ENCODE peak calls at places on chromosome 18, in eight cellular contexts. Y is K562, B is astrocyte, H is ovary, O is SK-N-SH, L is suprapubic skin, U is HepG2, V is left ventricle myocardium inferior. K is an unnamed sample. For H3K36me3 and H3K27me3, the result is how much of the 10 kb centered on the place peaks cover.

GRCh38 chr18:6737833-6738232 is 8.3 kb downstream of the ARHGAP28 start:
- DNase-seq in Y (no peak), B (no peak), H (no peak), O (no peak), L (no peak), U (no peak), V (no peak), K (no peak)

GRCh38 chr18:58230438-58231179 is 186.6 kb downstream of the NEDD4L start:
- DNase-seq in Y (no peak), B (no peak), H (no peak), O (no peak), L (no peak), U (no peak), V (no peak), K (no peak)

GRCh38 chr18:3511980-3512379 is 62.0 kb downstream of the TGIF1 start:
- DNase-seq in Y (peak), B (peak), H (no peak), O (peak), L (no peak), U (no peak), V (no peak), K (no peak)

GRCh38 chr18:75010725-75011124 is 198.2 kb downstream of the PTGR3 start:
- DNase-seq in Y (no peak), B (no peak), H (no peak), O (no peak), L (no peak), U (no peak), V (no peak), K (no peak)

GRCh38 chr18:13568443-13569392 is 157.6 kb downstream of the FAM210A start:
- DNase-seq in Y (no peak), B (no peak), H (no peak), O (no peak), L (no peak), U (peak), V (no peak), K (no peak)

GRCh38 chr18:79496978-79497637 is 101.4 kb downstream of the NFATC1 start:
- DNase-seq in Y (no peak), B (peak), H (no peak), O (no peak), L (peak), U (no peak), V (peak), K (no peak)

GRCh38 chr18:66873899-66874298 is 270.0 kb upstream of the CDH19 start:
- DNase-seq in Y (no peak), B (no peak), H (no peak), O (no peak), L (no peak), U (peak), V (no peak), K (no peak)

GRCh38 chr18:65769653-65770052 is 18.8 kb downstream of the CDH7 start:
- DNase-seq in Y (no peak), B (no peak), H (no peak), O (no peak), L (no peak), U (no peak), V (no peak), K (no peak)

GRCh38 chr18:57771183-57771582 is 31.9 kb downstream of the ATP8B1 start:
- DNase-seq in Y (no peak), B (no peak), H (no peak), O (no peak), L (no peak), U (no peak), V (no peak), K (no peak)

GRCh38 chr18:32037616-32038015 is 19.0 kb downstream of the RNF125 start:
- DNase-seq in Y (no peak), B (no peak), H (no peak), O (no peak), L (no peak), U (no peak), V (no peak), K (no peak)

GRCh38 chr18:7329036-7329435 is 98.1 kb downstream of the LRRC30 start:
- DNase-seq in Y (no peak), B (no peak), H (no peak), O (no peak), L (no peak), U (no peak), V (no peak), K (no peak)

GRCh38 chr18:69951182-69951581 is 3.5 kb upstream of the CD226 start:
- DNase-seq in Y (no peak), B (peak), H (no peak), O (no peak), L (no peak), U (peak), V (no peak), K (no peak)

GRCh38 chr18:8045160-8045885 is 478.2 kb downstream of the PTPRM start:
- DNase-seq in Y (no peak), B (peak), H (no peak), O (no peak), L (no peak), U (no peak), V (no peak), K (no peak)

GRCh38 chr18:51030537-51031258 is 685 bp downstream of the SMAD4 start:
- DNase-seq in Y (peak), B (no peak), H (peak), O (peak), L (peak), U (peak), V (peak), K (peak)

GRCh38 chr18:7598167-7599062 is 31.3 kb downstream of the PTPRM start:
- DNase-seq in Y (no peak), B (peak), H (peak), O (no peak), L (no peak), U (no peak), V (no peak), K (no peak)

GRCh38 chr18:51399491-51400122 is 202.1 kb upstream of the MEX3C start:
- DNase-seq in Y (no peak), B (no peak), H (no peak), O (no peak), L (no peak), U (no peak), V (no peak), K (no peak)

GRCh38 chr18:39199231-39199855 is 1633.7 kb upstream of the CELF4 start:
- DNase-seq in Y (no peak), B (peak), H (no peak), O (no peak), L (no peak), U (no peak), V (no peak), K (no peak)

GRCh38 chr18:48990497-48991298 is 39.9 kb upstream of the SMAD7 start:
- DNase-seq in Y (no peak), B (peak), H (no peak), O (no peak), L (no peak), U (peak), V (no peak), K (no peak)

GRCh38 chr18:47990981-47991380 is 60.5 kb upstream of the SMAD2 start:
- DNase-seq in Y (no peak), B (no peak), H (no peak), O (no peak), L (no peak), U (no peak), V (no peak), K (no peak)

GRCh38 chr18:70181015-70181414 is 24.5 kb downstream of the RTTN start:
- DNase-seq in Y (no peak), B (peak), H (no peak), O (no peak), L (no peak), U (peak), V (no peak), K (no peak)

GRCh38 chr18:12606592-12607315 is 51.2 kb downstream of the SPIRE1 start:
- DNase-seq in Y (no peak), B (peak), H (no peak), O (no peak), L (no peak), U (peak), V (no peak), K (no peak)

GRCh38 chr18:76490701-76491171 is 4.3 kb downstream of the ZNF516 start:
- DNase-seq in Y (no peak), B (peak), H (peak), O (peak), L (peak), U (no peak), V (no peak), K (peak)

GRCh38 chr18:34492652-34493051 is 217.4 kb upstream of the DTNA start:
- DNase-seq in Y (no peak), B (no peak), H (no peak), O (peak), L (no peak), U (peak), V (no peak), K (no peak)

GRCh38 chr18:78739843-78740677 is 239.6 kb upstream of the SALL3 start:
- DNase-seq in Y (no peak), B (no peak), H (no peak), O (no peak), L (no peak), U (no peak), V (no peak), K (no peak)

GRCh38 chr18:62524443-62525200 is 1.8 kb downstream of the ZCCHC2 start:
- DNase-seq in Y (peak), B (peak), H (peak), O (peak), L (peak), U (no peak), V (peak), K (peak)

GRCh38 chr18:8910843-8911242 is 191.7 kb upstream of the NDUFV2 start:
- DNase-seq in Y (no peak), B (no peak), H (no peak), O (no peak), L (no peak), U (no peak), V (no peak), K (no peak)

GRCh38 chr18:70128271-70128670 is 77.2 kb downstream of the RTTN start:
- DNase-seq in Y (no peak), B (no peak), H (no peak), O (no peak), L (no peak), U (peak), V (no peak), K (no peak)

DNA sequence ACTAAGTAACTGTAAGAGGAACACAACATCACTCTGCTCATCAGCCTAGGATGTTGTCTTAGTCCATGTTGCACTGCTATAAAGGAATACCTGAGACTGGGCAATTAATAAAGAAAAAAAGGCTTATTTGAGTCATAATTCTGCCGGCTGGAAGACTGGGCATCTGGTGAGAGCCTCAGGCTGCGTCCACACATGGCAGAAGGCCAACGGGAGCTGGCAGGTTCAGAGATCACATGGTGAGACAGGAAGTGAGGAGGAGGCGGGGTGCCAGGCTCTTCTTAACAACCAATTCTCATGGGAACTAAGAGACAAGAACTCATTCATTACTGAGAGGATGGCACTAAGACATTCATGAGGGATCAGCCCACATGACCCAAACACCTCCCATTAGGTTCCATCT is 46.8 kb downstream of the EPG5 start:
- DNase-seq in Y (no peak), B (peak), H (peak), O (peak), L (peak), U (no peak), V (peak), K (peak)
- H3K36me3 ChIP-seq in Y (half or more), B (half or more), H (under half), O (half or more), L (half or more), U (half or more), V (half or more), K (under half)

GRCh38 chr18:22172594-22173049 is 3.2 kb downstream of the GATA6 start:
- DNase-seq in Y (no peak), B (no peak), H (no peak), O (no peak), L (no peak), U (no peak), V (no peak), K (no peak)

GRCh38 chr18:22174341-22175148 is 5.2 kb downstream of the GATA6 start:
- DNase-seq in Y (no peak), B (no peak), H (no peak), O (no peak), L (no peak), U (no peak), V (no peak), K (no peak)

GRCh38 chr18:22171839-22172582 is 2.6 kb downstream of the GATA6 start:
- DNase-seq in Y (no peak), B (no peak), H (no peak), O (no peak), L (no peak), U (no peak), V (no peak), K (no peak)

GRCh38 chr18:22173928-22174301 is 4.5 kb downstream of the GATA6 start:
- DNase-seq in Y (no peak), B (no peak), H (no peak), O (no peak), L (no peak), U (no peak), V (no peak), K (no peak)

DNA sequence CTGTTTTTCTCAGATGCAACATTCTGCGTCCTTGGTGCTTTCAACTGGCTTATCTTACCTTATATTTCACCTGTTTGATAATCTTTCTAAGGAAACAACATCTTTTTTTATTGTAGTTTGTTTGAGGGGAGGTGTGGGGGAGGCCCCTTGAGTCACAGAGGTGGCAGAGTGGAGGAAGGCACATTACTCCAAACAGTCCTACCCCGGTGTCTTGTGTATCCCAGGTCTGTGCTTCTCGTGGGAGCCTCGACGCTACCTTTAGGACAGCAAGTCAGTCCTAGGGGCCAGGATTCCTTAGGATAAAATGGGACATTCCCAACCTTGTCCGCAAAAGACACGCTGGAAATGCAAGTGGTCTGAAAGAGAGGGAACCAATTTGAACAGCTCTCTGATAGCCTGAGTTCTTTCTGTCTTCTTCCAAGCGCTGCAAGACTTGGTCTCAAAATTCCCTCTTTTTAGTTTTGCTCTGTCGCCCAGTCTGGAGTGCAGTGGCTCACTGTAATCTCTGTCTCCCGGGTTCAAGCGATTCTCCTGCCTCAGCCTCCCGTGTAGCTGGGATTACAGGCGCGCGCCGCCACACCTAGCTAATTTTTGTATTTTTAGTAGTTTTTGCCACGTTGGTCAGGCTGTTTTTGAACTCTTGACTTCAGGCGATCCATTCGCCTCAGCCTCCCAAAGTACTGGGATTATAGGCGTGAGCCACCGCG is 4.0 kb downstream of the GATA6 start:
- DNase-seq in Y (no peak), B (no peak), H (no peak), O (no peak), L (no peak), U (no peak), V (no peak), K (no peak)
- H3K27me3 ChIP-seq in Y (under half), B (under half), H (under half), O (half or more), L (half or more), U (under half), V (under half), K (under half)

DNA sequence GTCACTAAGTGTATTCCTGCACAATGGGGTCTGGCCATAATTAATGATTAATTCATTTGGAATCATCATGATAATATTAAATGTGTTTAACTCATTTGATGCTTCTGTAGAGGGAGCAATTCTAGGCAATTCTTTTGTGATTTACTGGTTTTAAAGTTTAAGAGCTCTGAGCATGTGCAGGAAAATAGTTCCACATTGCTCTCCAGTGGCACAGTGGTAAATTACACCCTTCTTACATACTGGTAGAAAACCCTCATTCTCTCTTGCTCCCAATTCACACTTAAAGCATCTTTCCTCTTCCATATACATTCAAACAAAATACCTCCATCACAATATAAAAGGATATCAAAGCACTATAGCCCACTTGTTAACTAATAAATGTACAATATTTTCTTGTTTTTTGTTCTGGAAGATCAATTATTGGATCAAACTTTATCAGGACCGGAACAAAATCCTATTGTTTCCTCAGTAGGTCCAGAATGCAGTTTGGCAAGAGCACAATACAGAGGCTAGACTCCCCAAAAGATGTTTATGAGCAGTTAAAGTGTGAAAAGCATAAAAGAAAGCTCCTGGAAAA is 844.3 kb downstream of the MBD2 start:
- DNase-seq in Y (peak), B (peak), H (no peak), O (peak), L (no peak), U (peak), V (no peak), K (no peak)
- TF ChIP-seq CTCF in Y (no peak), B (peak), H (no peak), O (peak), L (no peak), U (peak), V (peak), K (no peak)

GRCh38 chr18:25563816-25564370 is 211.9 kb upstream of the ZNF521 start:
- DNase-seq in Y (no peak), B (no peak), H (no peak), O (no peak), L (no peak), U (no peak), V (no peak), K (no peak)

GRCh38 chr18:25561923-25562322 is 210.0 kb upstream of the ZNF521 start:
- DNase-seq in Y (peak), B (peak), H (no peak), O (peak), L (no peak), U (peak), V (no peak), K (no peak)

GRCh38 chr18:25560369-25560768 is 208.4 kb upstream of the ZNF521 start:
- DNase-seq in Y (no peak), B (no peak), H (no peak), O (no peak), L (no peak), U (no peak), V (peak), K (no peak)

GRCh38 chr18:25568926-25569325 is 217.0 kb upstream of the ZNF521 start:
- DNase-seq in Y (no peak), B (no peak), H (no peak), O (no peak), L (no peak), U (no peak), V (no peak), K (no peak)

GRCh38 chr18:25563346-25563745 is 211.4 kb upstream of the ZNF521 start:
- DNase-seq in Y (no peak), B (no peak), H (no peak), O (no peak), L (no peak), U (no peak), V (no peak), K (no peak)
- H3K36me3 ChIP-seq in Y (under half), B (under half), H (under half), O (under half), L (under half), U (under half), V (under half), K (under half)

GRCh38 chr18:35750929-35751328 is 169.4 kb downstream of the GALNT1 start:
- DNase-seq in Y (no peak), B (no peak), H (no peak), O (no peak), L (no peak), U (no peak), V (no peak), K (no peak)

GRCh38 chr18:35755369-35755768 is 173.8 kb downstream of the GALNT1 start:
- DNase-seq in Y (no peak), B (no peak), H (no peak), O (no peak), L (no peak), U (no peak), V (no peak), K (no peak)

GRCh38 chr18:35756506-35757117 is 175.1 kb downstream of the GALNT1 start:
- DNase-seq in Y (peak), B (peak), H (no peak), O (peak), L (no peak), U (peak), V (no peak), K (peak)

GRCh38 chr18:35754464-35754863 is 172.9 kb downstream of the GALNT1 start:
- DNase-seq in Y (no peak), B (no peak), H (no peak), O (no peak), L (no peak), U (no peak), V (no peak), K (no peak)

DNA sequence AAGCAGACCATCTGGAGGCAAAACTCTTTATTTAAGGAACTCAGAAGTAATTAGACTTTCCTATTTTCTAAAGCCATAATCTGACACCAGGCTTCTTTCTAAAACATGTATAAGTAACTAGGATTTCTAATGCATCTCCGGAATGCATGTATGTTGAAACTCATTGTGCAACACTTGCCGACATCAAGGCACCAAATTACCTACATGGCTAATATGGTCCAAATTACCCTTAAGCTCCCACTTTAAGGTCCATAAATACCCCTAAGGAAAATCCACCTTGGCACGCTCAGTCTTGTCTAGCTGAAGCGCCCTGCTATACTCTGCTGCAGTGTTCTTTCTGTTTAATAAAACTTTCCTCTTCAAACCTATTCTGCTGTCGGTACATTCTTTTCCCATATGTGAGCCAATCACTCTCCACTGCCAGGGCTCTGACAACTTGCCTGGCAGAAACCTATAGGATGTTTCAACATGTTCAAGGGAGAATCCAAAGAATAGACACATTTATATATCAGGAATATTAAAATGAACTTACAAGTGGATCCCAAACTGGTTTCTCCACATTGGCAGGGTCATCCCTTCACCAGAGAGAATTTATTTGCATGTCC is 171.9 kb downstream of the GALNT1 start:
- DNase-seq in Y (no peak), B (no peak), H (no peak), O (no peak), L (no peak), U (no peak), V (no peak), K (no peak)
- H3K27me3 ChIP-seq in Y (under half), B (under half), H (under half), O (under half), L (under half), U (under half), V (under half), K (under half)

K was measured in lung.